ENCODE peak calls at places on chromosomes 5 and 9, in five cellular contexts. P, D, H, L and S are unnamed samples.
A peak's percentile ranks its signal among the peaks of the same experiment; 100 is the strongest.

GRCh38 chr9:37971107-37971459 is 67.2 kb upstream of the SLC25A51 start:
- DNase-seq in P (no peak), D (no peak), H (peak; percentile 35), L (no peak), S (no peak)

GRCh38 chr5:7261049-7261448 is 134.9 kb upstream of the ADCY2 start:
- DNase-seq in P (peak; percentile 78), D (no peak), H (peak; percentile 76), L (no peak), S (no peak)

GRCh38 chr9:133991211-133991921 is 758 bp downstream of the VAV2 start:
- DNase-seq in P (no peak), D (no peak), H (no peak), L (no peak), S (peak; percentile 60)

GRCh38 chr5:102715405-102715804 is 39.7 kb upstream of the PAM start:
- DNase-seq in P (no peak), D (no peak), H (peak; percentile 84), L (no peak), S (peak; percentile 13)

GRCh38 chr5:179345429-179346321 is at the start of gene ADAMTS2:
- DNase-seq in P (peak; percentile 57), D (peak; percentile 77), H (no peak), L (peak; percentile 34), S (peak; percentile 90)

GRCh38 chr9:85223506-85224108 is 518.1 kb downstream of the AGTPBP1 start:
- DNase-seq in P (no peak), D (no peak), H (no peak), L (no peak), S (no peak)

GRCh38 chr5:151717390-151717789 is 30.7 kb upstream of the SPARC start:
- DNase-seq in P (no peak), D (no peak), H (no peak), L (no peak), S (no peak)

GRCh38 chr9:116572095-116572748 is 114.9 kb upstream of the TRIM32 start:
- DNase-seq in P (peak; percentile 79), D (peak; percentile 92), H (peak; percentile 59), L (peak; percentile 84), S (peak; percentile 76)

GRCh38 chr5:37694867-37695266 is 145.0 kb downstream of the GDNF start:
- DNase-seq in P (no peak), D (no peak), H (no peak), L (no peak), S (no peak)

GRCh38 chr5:179186801-179187200 is 126.6 kb downstream of the ZNF354C start:
- DNase-seq in P (no peak), D (no peak), H (no peak), L (peak; percentile 22), S (no peak)

GRCh38 chr9:124019771-124020519 is 8.4 kb downstream of the LHX2 start:
- DNase-seq in P (no peak), D (no peak), H (no peak), L (no peak), S (no peak)

GRCh38 chr5:132907161-132907560 is 33.7 kb downstream of the LEAP2 start:
- DNase-seq in P (no peak), D (no peak), H (no peak), L (no peak), S (no peak)

GRCh38 chr5:982377-983237 is 26.0 kb upstream of the NKD2 start:
- DNase-seq in P (no peak), D (no peak), H (peak; percentile 23), L (peak; percentile 43), S (peak; percentile 70)

GRCh38 chr5:42423285-42424152 is at the start of gene GHR:
- DNase-seq in P (peak; percentile 81), D (peak; percentile 86), H (peak; percentile 94), L (peak; percentile 81), S (peak; percentile 85)
- H3K4me3 ChIP-seq in P (peak within 1 kb of the TSS; percentile 88), D (peak within 1 kb of the TSS; percentile 58), H (peak within 1 kb of the TSS; percentile 73), L (peak within 1 kb of the TSS; percentile 42), S (peak within 1 kb of the TSS; percentile 58)

DNA sequence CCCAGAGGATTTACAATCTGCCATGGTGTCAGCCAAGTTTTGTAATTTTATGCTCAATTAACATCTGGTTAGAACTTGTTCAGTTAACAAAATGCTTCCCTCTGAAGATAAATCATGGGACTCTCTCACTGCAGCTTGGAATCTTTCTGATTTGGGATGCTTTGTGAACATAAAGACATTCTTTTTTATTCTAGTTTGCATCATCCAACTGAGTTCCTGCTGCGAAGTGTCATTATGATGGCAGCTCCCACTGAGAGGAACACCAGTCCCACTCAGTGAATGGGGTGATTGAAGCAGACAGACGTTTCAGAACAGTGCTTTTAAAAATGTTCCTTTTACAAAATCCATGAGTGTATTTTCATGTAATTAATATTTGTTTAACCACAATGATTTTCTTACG is 863.8 kb downstream of the TLE4 start:
- DNase-seq in P (peak; percentile 24), D (no peak), H (no peak), L (no peak), S (no peak)
- H3K9me3 ChIP-seq in P (no peaks in the 10 kb centered on the region), D (no peaks in the 10 kb centered on the region), H (no peaks in the 10 kb centered on the region), L (no peaks in the 10 kb centered on the region), S (no peaks in the 10 kb centered on the region)

GRCh38 chr5:115661156-115661555 is 35.3 kb upstream of the TMED7 start:
- DNase-seq in P (no peak), D (no peak), H (no peak), L (no peak), S (no peak)
- H3K36me3 ChIP-seq in P (no peaks in the 10 kb centered on the region), D (no peaks in the 10 kb centered on the region), H (no peaks in the 10 kb centered on the region), L (no peaks in the 10 kb centered on the region), S (no peaks in the 10 kb centered on the region)

GRCh38 chr9:89408628-89409101 is 89.2 kb downstream of the SEMA4D start:
- DNase-seq in P (no peak), D (no peak), H (peak; percentile 7), L (peak; percentile 79), S (no peak)
- H3K4me3 ChIP-seq in P (no peak overlapping the region), D (no peak overlapping the region), H (no peak overlapping the region), L (no peak overlapping the region), S (no peak overlapping the region)

GRCh38 chr5:180844432-180844831 is 16.6 kb downstream of the ZFP62 start:
- DNase-seq in P (no peak), D (no peak), H (no peak), L (no peak), S (no peak)
- H3K9me3 ChIP-seq in P (peaks cover 41% of the 10 kb centered on the region), D (peaks cover 5% of the 10 kb centered on the region), H (peaks cover 9% of the 10 kb centered on the region), L (peaks cover 15% of the 10 kb centered on the region), S (peaks cover 17% of the 10 kb centered on the region)